ENCODE peak calls at places on chromosome 4, in eight cellular contexts. L is K562, W is hepatocyte, X is neural progenitor cell, H is transverse colon, T is lower lobe of right lung, R is right lobe of liver, M is left ventricle myocardium inferior. Y is an unnamed sample. For H3K4me1 and H3K36me3, the result is how much of the 10 kb centered on the place peaks cover.

GRCh38 chr4:34932591-34932990 is 1311.7 kb downstream of the ARAP2 start:
- DNase-seq in H (no peak), T (no peak), L (no peak), X (no peak), M (no peak), R (no peak), W (no peak), Y (no peak)

GRCh38 chr4:153181293-153182080 is 22.8 kb upstream of the TRIM2 start:
- DNase-seq in X (no peak), W (no peak), L (no peak), M (no peak), H (no peak), T (no peak), R (no peak), Y (no peak)

GRCh38 chr4:35252071-35252470 is 992.2 kb downstream of the ARAP2 start:
- DNase-seq in W (no peak), X (no peak), L (no peak), H (no peak), M (no peak), R (no peak), T (no peak), Y (no peak)

GRCh38 chr4:93237526-93237925 is 591.0 kb upstream of the ATOH1 start:
- DNase-seq in H (no peak), T (no peak), M (no peak), X (no peak), R (no peak), L (no peak), W (no peak), Y (no peak)

GRCh38 chr4:157114671-157115070 is 38.7 kb downstream of the GLRB start:
- DNase-seq in T (no peak), M (no peak), H (no peak), R (no peak), X (no peak), W (no peak), L (no peak), Y (no peak)

GRCh38 chr4:55303818-55304217 is 42.2 kb upstream of the SRD5A3 start:
- DNase-seq in X (no peak), L (no peak), R (no peak), H (no peak), M (no peak), W (peak), T (no peak), Y (no peak)

GRCh38 chr4:139007640-139008039 is 7.9 kb upstream of the NOCT start:
- DNase-seq in X (no peak), M (no peak), R (no peak), W (no peak), L (no peak), H (no peak), T (no peak), Y (no peak)

GRCh38 chr4:66489783-66490452 is 819.6 kb upstream of the EPHA5 start:
- DNase-seq in M (no peak), W (peak), X (no peak), T (no peak), R (no peak), H (no peak), L (no peak), Y (no peak)

GRCh38 chr4:98745372-98745771 is 87.0 kb upstream of the TSPAN5 start:
- DNase-seq in W (no peak), L (peak), R (no peak), H (peak), X (no peak), M (no peak), T (no peak), Y (no peak)

DNA sequence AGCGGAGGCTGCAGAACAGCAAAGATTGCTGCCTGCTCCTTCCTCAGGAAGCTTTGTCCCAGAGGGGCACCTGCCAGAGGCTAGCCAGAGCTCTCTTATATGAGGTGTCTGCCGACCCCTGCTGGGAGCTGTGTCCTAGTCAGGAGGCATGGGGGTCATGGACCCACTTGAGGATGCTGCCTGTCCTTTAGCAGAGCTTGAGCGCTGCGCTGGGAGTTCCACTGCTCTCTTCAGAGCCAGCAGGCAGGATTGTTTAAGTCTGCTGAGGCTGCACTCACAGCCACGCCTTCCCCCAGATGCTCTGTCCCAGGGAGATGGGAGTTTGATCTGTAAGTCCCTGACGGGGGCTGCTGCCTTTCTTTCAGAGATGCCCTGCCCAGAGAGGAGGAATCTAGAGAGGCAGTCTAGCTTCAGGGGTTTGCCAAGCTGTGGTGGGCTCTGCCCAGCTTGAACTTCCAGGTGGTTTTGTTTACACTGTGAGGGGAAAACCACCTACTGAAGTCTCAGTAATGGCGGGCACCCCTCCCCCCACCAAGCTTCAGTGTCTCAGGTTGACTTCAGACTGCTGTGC is 10.9 kb downstream of the DCK start:
- DNase-seq in T (no peak), M (no peak), R (no peak), L (no peak), H (peak), X (peak), W (no peak), Y (no peak)
- TF ChIP-seq CTCF in T (no peak), M (no peak), R (no peak), L (peak), H (no peak), X (no peak), W (no peak), Y (no peak)

DNA sequence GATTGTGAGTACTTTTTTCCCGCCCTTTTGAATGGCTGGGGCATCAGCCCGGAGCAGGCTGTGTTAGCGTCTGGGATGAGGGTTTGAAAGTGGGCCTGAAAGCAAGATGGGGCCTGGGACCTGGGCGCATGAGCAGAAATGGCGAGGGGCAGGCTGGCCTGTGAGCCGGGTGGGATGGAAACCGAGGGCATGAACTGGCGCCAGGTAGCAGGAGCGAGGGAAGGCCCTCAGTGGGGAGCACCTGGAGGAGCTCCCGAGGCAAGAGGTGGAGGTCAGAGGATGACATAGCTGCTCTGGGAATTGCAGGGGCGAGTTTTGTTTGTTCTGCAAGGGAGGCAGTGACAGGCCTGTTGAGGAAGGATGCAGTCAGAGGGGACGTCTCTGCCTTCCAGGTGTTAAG is 68.6 kb downstream of the RGS12 start:
- DNase-seq in W (no peak), M (no peak), T (no peak), L (no peak), X (no peak), R (no peak), H (no peak), Y (peak)
- H3K4me1 ChIP-seq in W (under half), M (under half), T (under half), L (under half), X (under half), R (under half), H (under half), Y (under half)

GRCh38 chr4:75514131-75514948 is at the start of the genes RCHY1 and THAP6:
- DNase-seq in L (peak), T (peak), X (peak), M (peak), W (peak), H (peak), R (peak), Y (peak)
- H3K36me3 ChIP-seq in L (under half), T (under half), X (under half), M (under half), W (under half), H (under half), R (under half), Y (under half)

DNA sequence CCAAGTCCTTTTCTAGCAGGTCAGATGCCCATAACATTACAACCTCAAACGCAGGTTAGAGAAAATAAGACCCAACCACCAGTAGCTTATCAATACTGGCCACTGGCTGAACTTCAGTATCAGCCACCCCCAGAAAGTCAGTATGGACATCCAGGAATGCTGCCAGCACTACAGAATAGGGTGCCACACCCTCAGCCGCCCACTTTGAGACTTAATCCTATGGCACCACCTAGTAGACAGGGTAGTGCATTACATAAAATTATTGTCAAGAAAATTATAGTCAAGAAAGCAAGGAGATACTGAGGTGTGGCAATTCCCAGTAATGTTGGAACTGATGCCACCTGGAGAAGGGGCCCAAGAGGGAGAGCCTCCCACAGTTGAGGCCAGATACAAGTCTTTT is 19.9 kb upstream of the TRIM61 start:
- DNase-seq in W (no peak), M (no peak), T (no peak), H (peak), X (no peak), L (peak), R (no peak), Y (no peak)
- TF ChIP-seq CTCF in W (peak), M (no peak), T (no peak), H (no peak), X (peak), L (peak), R (no peak), Y (no peak)

Y was measured in left lung.